ENCODE peak calls at places on chromosomes 11 and 22, in six cellular contexts. M is colonic mucosa; A is pancreas; U is stimulated activated CD8-positive, alpha-beta memory T cell treated with anti-CD3 and anti-CD28 coated beads, Interleukin-4, amount 100 ng/mL, for 4 hours; T is MM.1S; C is naive B cell. L is an unnamed sample.
A peak's percentile ranks its signal among the peaks of the same experiment; 100 is the strongest.

GRCh38 chr11:117693344-117693743 is 103.7 kb downstream of the DSCAML1 start:
- DNase-seq in M (no peak), A (no peak), U (no peak), T (no peak), C (no peak), L (no peak)

GRCh38 chr11:18615628-18616392 is 16.2 kb downstream of the MISFA start:
- DNase-seq in M (no peak), A (no peak), U (no peak), T (no peak), C (no peak), L (no peak)

GRCh38 chr11:8038811-8039529 is 42.0 kb upstream of the TUB start:
- DNase-seq in M (peak; percentile 7), A (no peak), U (no peak), T (no peak), C (no peak), L (no peak)

GRCh38 chr11:64259533-64260067 is 8.3 kb downstream of the PLCB3 start:
- DNase-seq in M (no peak), A (no peak), U (no peak), T (no peak), C (no peak), L (no peak)

GRCh38 chr11:15677181-15677580 is 562.5 kb downstream of the INSC start:
- DNase-seq in M (no peak), A (no peak), U (no peak), T (no peak), C (no peak), L (no peak)

GRCh38 chr22:27754888-27755480 is 46.6 kb downstream of the MN1 start:
- DNase-seq in M (no peak), A (no peak), U (no peak), T (no peak), C (no peak), L (no peak)

GRCh38 chr11:111735262-111736116 is 30.7 kb downstream of the PPP2R1B start:
- DNase-seq in M (peak; percentile 57), A (peak; percentile 51), U (no peak), T (no peak), C (no peak), L (peak; percentile 99)

GRCh38 chr11:121547574-121547973 is 94.8 kb upstream of the SORL1-AS1 start:
- DNase-seq in M (peak; percentile 20), A (no peak), U (no peak), T (no peak), C (no peak), L (no peak)

GRCh38 chr11:73310076-73310475 is 2.0 kb downstream of the ARHGEF17 start:
- DNase-seq in M (no peak), A (no peak), U (no peak), T (no peak), C (no peak), L (no peak)

GRCh38 chr11:89381094-89381493 is 110.1 kb downstream of the NOX4 start:
- DNase-seq in M (no peak), A (no peak), U (no peak), T (no peak), C (no peak), L (peak; percentile 92)

L was measured in EL.